ENCODE peak calls at places on chromosomes 12 and 14, in seven cellular contexts. M, X, L, O, J, V and Y are unnamed samples.

GRCh38 chr12:68263366-68263765 is 10.0 kb upstream of the IL22 start:
- DNase-seq in M (peak), X (no peak), L (no peak), O (peak), J (no peak), V (peak), Y (no peak)

GRCh38 chr14:71382315-71382714 is 475.1 kb downstream of the PCNX1 start:
- DNase-seq in M (no peak), X (no peak), L (no peak), O (no peak), J (no peak), V (no peak), Y (no peak)

GRCh38 chr14:76955575-76956252 is 72.8 kb downstream of the IRF2BPL start:
- DNase-seq in M (peak), X (peak), L (no peak), O (peak), J (no peak), V (peak), Y (no peak)

GRCh38 chr12:5388581-5389535 is 43.0 kb upstream of the NTF3 start:
- DNase-seq in M (no peak), X (no peak), L (peak), O (no peak), J (no peak), V (no peak), Y (no peak)

GRCh38 chr12:58496411-58496810 is 423.9 kb downstream of the LRIG3 start:
- DNase-seq in M (peak), X (no peak), L (no peak), O (no peak), J (no peak), V (peak), Y (no peak)

GRCh38 chr14:104135121-104135903 is 3.1 kb upstream of the KIF26A start:
- DNase-seq in M (no peak), X (no peak), L (no peak), O (no peak), J (peak), V (peak), Y (no peak)

GRCh38 chr14:92173668-92174067 is 51.9 kb downstream of the CPSF2 start:
- DNase-seq in M (peak), X (no peak), L (no peak), O (peak), J (no peak), V (no peak), Y (no peak)

GRCh38 chr12:75852956-75853355 is 178.6 kb downstream of the PHLDA1 start:
- DNase-seq in M (no peak), X (no peak), L (no peak), O (no peak), J (no peak), V (no peak), Y (no peak)

GRCh38 chr12:1094714-1095113 is 103.7 kb downstream of the ERC1 start:
- DNase-seq in M (no peak), X (no peak), L (no peak), O (no peak), J (no peak), V (no peak), Y (no peak)

GRCh38 chr12:70920891-70921290 is 353 bp upstream of the PTPRR start:
- DNase-seq in M (no peak), X (no peak), L (no peak), O (no peak), J (no peak), V (no peak), Y (no peak)

GRCh38 chr14:61673305-61673704 is 22.0 kb upstream of the HIF1A start:
- DNase-seq in M (no peak), X (no peak), L (no peak), O (no peak), J (no peak), V (peak), Y (no peak)

GRCh38 chr14:61672796-61673195 is 22.5 kb upstream of the HIF1A start:
- DNase-seq in M (no peak), X (no peak), L (no peak), O (no peak), J (no peak), V (no peak), Y (no peak)

GRCh38 chr14:61671086-61671485 is 24.2 kb upstream of the HIF1A start:
- DNase-seq in M (no peak), X (no peak), L (no peak), O (no peak), J (no peak), V (no peak), Y (no peak)

GRCh38 chr14:61668267-61668666 is 27.0 kb upstream of the HIF1A start:
- DNase-seq in M (no peak), X (no peak), L (no peak), O (no peak), J (no peak), V (no peak), Y (no peak)

GRCh38 chr14:61670576-61670975 is 24.7 kb upstream of the HIF1A start:
- DNase-seq in M (no peak), X (no peak), L (no peak), O (no peak), J (no peak), V (no peak), Y (no peak)
- H3K4me3 ChIP-seq in M (no peak), X (no peak), L (no peak), O (no peak), J (no peak), V (no peak), Y (no peak)

GRCh38 chr12:57164454-57164853 is 17.0 kb upstream of the LRP1-AS start:
- DNase-seq in M (no peak), X (no peak), L (no peak), O (no peak), J (no peak), V (no peak), Y (no peak)
- TF ChIP-seq CTCF in M (no peak), X (no peak), L (no peak), O (no peak), J (no peak), V (no peak), Y (no peak)

DNA sequence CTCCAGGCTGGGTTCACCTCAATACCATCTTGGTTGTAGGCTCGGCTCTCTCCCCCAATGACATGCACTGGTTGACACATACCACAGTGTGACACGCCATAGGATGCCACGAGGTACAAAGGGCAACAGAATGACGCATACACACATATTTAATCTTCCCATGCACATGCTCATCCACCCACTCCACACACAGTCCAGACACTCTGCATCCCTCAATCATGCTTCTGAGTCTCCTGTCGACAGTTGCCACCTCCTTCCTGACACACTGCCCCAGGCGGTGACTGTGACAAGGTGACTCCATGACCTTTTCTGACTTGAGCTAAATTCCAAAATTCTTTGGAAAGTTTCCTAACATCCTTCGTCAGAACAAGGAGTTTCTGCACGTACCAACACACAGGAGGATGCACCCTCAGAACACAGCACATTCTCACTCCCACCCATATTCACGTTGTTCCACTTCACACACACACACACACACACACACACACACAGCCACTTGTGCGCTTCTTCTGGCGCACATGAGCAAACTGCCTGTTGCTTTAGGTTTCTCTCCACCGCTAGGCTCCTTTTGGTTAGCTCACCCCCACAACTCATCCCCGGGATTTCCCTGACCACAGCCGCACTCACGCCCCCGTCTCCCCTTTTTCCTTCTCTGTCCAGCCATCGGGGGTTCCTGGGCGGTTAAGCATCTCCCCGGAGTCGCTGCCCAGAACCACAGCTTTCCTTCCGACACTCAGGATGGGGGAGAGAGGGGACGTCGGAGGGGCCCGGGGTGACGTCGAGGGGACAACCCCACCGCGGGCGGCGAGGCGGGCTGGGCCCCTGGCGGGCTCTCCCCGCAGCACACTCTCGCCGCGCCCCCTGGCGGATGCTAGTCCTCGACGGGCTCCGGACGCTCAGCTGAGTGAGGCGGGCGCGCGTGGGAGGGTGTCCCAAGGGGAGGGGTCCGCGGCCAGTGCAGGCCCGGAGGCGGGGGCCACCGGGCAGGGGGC is 536 bp upstream of the WNT1 start:
- DNase-seq in M (peak), X (peak), L (no peak), O (no peak), J (peak), V (peak), Y (no peak)
- H3K4me3 ChIP-seq in M (no peak), X (no peak), L (no peak), O (no peak), J (no peak), V (no peak), Y (no peak)

GRCh38 chr12:124579921-124580517 is 12.6 kb upstream of the NCOR2 start:
- DNase-seq in M (no peak), X (no peak), L (no peak), O (no peak), J (no peak), V (no peak), Y (no peak)

GRCh38 chr12:124578854-124579253 is 11.4 kb upstream of the NCOR2 start:
- DNase-seq in M (no peak), X (no peak), L (no peak), O (no peak), J (no peak), V (no peak), Y (no peak)

GRCh38 chr12:124577986-124578385 is 10.6 kb upstream of the NCOR2 start:
- DNase-seq in M (no peak), X (no peak), L (no peak), O (no peak), J (no peak), V (no peak), Y (no peak)

GRCh38 chr12:124577374-124577773 is 10.0 kb upstream of the NCOR2 start:
- DNase-seq in M (no peak), X (no peak), L (no peak), O (no peak), J (no peak), V (no peak), Y (no peak)

DNA sequence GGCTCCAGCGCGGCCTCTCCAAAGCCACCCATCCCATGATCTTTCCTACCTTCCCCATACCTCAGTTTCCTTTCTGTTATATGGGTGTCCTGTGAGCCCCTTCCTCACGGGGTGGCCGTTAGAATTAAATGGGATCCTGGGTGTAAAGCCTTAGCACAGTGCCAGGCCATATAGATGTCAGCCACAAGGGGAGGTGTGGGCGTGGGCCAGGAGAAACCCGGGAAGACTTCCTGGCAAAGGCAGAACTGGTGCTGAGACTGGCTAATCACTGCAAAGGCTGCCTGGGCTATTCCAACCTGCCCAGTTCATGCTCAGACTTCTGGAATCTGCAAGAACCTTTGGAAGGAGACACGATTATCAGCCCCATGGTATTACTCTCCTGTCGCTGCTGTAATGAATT is 11.0 kb upstream of the NCOR2 start:
- DNase-seq in M (no peak), X (no peak), L (no peak), O (no peak), J (no peak), V (no peak), Y (no peak)
- TF ChIP-seq CTCF in M (peak), X (peak), L (no peak), O (peak), J (no peak), V (no peak), Y (no peak)

GRCh38 chr12:84719997-84720396 is 192.6 kb downstream of the SLC6A15 start:
- DNase-seq in M (no peak), X (no peak), L (no peak), O (no peak), J (no peak), V (no peak), Y (no peak)
- H3K4me3 ChIP-seq in M (no peak), X (no peak), L (no peak), O (no peak), J (no peak), V (no peak), Y (no peak)